ENCODE peak calls at places on chromosomes 13 and 19, in eight cellular contexts. V, P, L, G, D, J, I and F are unnamed samples. For H3K4me1, the result is how much of the 10 kb centered on the place peaks cover.

GRCh38 chr19:47105874-47106273 is 7.7 kb downstream of the ZC3H4 start:
- DNase-seq in V (no peak), P (no peak), L (no peak), G (no peak), D (no peak), J (no peak), I (no peak), F (no peak)

GRCh38 chr19:52189745-52190678 is at the start of gene PPP2R1A:
- DNase-seq in V (peak), P (peak), L (peak), G (peak), D (peak), J (peak), I (peak), F (peak)

GRCh38 chr19:41882568-41883462 is at the start of gene ARHGEF1:
- DNase-seq in V (peak), P (no peak), L (peak), G (no peak), D (no peak), J (peak), I (no peak), F (peak)

GRCh38 chr13:46495066-46495465 is 57.9 kb upstream of the LRCH1 start:
- DNase-seq in V (no peak), P (no peak), L (no peak), G (no peak), D (no peak), J (no peak), I (no peak), F (no peak)

GRCh38 chr19:29294343-29294811 is 81.4 kb upstream of the UQCRFS1 start:
- DNase-seq in V (no peak), P (no peak), L (no peak), G (no peak), D (peak), J (no peak), I (no peak), F (no peak)

GRCh38 chr13:62473190-62473943 is 1057.7 kb upstream of the PCDH20 start:
- DNase-seq in V (no peak), P (no peak), L (no peak), G (no peak), D (no peak), J (no peak), I (no peak), F (no peak)

GRCh38 chr13:99766641-99767045 is 204.9 kb downstream of the ZIC5 start:
- DNase-seq in V (no peak), P (no peak), L (no peak), G (no peak), D (no peak), J (no peak), I (no peak), F (no peak)

GRCh38 chr13:113783482-113783881 is 24.5 kb downstream of the TMEM255B start:
- DNase-seq in V (no peak), P (no peak), L (no peak), G (no peak), D (no peak), J (no peak), I (no peak), F (no peak)

GRCh38 chr19:53808710-53809125 is 15.4 kb downstream of the NLRP12 start:
- DNase-seq in V (no peak), P (no peak), L (no peak), G (no peak), D (no peak), J (peak), I (peak), F (no peak)

GRCh38 chr19:16922592-16922934 is 33.8 kb downstream of the F2RL3 start:
- DNase-seq in V (no peak), P (no peak), L (no peak), G (no peak), D (no peak), J (no peak), I (no peak), F (no peak)

GRCh38 chr19:6536138-6536671 is 5.4 kb downstream of the TNFSF9 start:
- DNase-seq in V (peak), P (no peak), L (peak), G (no peak), D (no peak), J (peak), I (peak), F (no peak)

GRCh38 chr19:29845576-29846176 is 33.9 kb downstream of the CCNE1 start:
- DNase-seq in V (no peak), P (no peak), L (peak), G (no peak), D (no peak), J (no peak), I (no peak), F (no peak)

GRCh38 chr19:9295411-9295849 is 14.2 kb downstream of the ZNF699 start:
- DNase-seq in V (no peak), P (no peak), L (no peak), G (no peak), D (no peak), J (no peak), I (no peak), F (no peak)

GRCh38 chr13:71874490-71874889 is 7.5 kb upstream of the DACH1 start:
- DNase-seq in V (no peak), P (no peak), L (peak), G (no peak), D (no peak), J (no peak), I (no peak), F (no peak)

GRCh38 chr13:48748681-48749080 is 95.0 kb downstream of the CYSLTR2 start:
- DNase-seq in V (no peak), P (no peak), L (no peak), G (no peak), D (no peak), J (no peak), I (no peak), F (no peak)

GRCh38 chr19:30029721-30030510 is 87.9 kb downstream of the URI1 start:
- DNase-seq in V (no peak), P (no peak), L (no peak), G (no peak), D (no peak), J (peak), I (peak), F (no peak)

GRCh38 chr13:51800456-51800855 is 3.5 kb downstream of the DHRS12 start:
- DNase-seq in V (no peak), P (no peak), L (peak), G (no peak), D (no peak), J (no peak), I (no peak), F (peak)
- H3K4me1 ChIP-seq in V (under half), P (under half), L (under half), G (under half), D (under half), J (under half), I (under half), F (under half)

GRCh38 chr13:110565296-110565695 is 3.8 kb upstream of the RAB20 start:
- DNase-seq in V (no peak), P (no peak), L (no peak), G (no peak), D (no peak), J (no peak), I (no peak), F (no peak)
- H3K27ac ChIP-seq in V (no peak), P (no peak), L (no peak), G (no peak), D (no peak), J (no peak), I (no peak), F (no peak)

DNA sequence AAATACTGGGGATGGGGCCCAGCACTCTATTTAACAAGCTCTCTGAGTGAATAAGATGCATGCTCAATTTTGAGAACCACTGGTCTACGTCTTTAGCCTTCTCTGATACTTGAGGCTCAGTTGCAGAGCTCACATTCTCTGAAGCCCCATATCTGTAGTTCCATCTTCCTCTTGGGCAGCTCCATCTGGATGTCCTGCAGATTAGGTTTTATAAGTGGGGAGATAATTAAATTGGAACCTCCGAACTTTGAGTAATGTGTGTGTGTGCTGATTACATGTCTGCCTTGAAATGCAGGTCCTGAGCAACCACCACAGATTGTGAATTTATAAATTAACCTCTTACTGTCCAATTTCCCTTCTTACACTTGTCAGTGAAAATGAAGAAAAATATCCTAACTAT is 7.2 kb upstream of the RASL11A start:
- DNase-seq in V (no peak), P (no peak), L (no peak), G (no peak), D (no peak), J (no peak), I (no peak), F (no peak)
- TF ChIP-seq POLR2AphosphoS5 in V (no peak), P (no peak), L (no peak), G (no peak), D (no peak), J (no peak), I (no peak), F (no peak)

DNA sequence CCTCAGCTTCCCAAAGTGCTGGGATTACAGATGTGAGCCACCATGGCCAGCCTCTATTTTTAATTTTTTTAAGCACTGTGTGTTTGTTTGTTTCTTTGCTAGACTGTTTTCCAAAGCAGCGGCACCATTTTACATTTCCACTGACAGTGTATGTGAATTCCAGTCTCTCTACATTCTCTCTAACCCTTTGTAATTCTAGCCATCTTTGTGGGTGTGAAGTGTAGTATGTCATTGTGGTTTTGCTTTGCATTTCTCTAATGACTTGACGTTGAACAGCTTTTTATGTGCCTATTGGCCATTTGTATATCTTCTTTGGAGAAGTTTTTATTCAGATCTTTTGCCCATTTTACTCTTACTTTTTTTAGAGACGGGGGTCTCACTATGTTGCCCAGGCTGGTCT is 11.6 kb downstream of the PNPLA6 start:
- DNase-seq in V (no peak), P (no peak), L (no peak), G (no peak), D (no peak), J (no peak), I (no peak), F (no peak)
- H3K4me1 ChIP-seq in V (under half), P (under half), L (under half), G (under half), D (under half), J (under half), I (under half), F (under half)

GRCh38 chr13:33971305-33971819 is 153.4 kb downstream of the RFC3 start:
- DNase-seq in V (no peak), P (no peak), L (no peak), G (no peak), D (no peak), J (no peak), I (no peak), F (no peak)

GRCh38 chr13:33970746-33971145 is 152.8 kb downstream of the RFC3 start:
- DNase-seq in V (no peak), P (no peak), L (no peak), G (no peak), D (no peak), J (no peak), I (no peak), F (no peak)

GRCh38 chr13:33976965-33977364 is 159.0 kb downstream of the RFC3 start:
- DNase-seq in V (no peak), P (no peak), L (no peak), G (no peak), D (no peak), J (no peak), I (no peak), F (no peak)

GRCh38 chr13:33968520-33969507 is 150.9 kb downstream of the RFC3 start:
- DNase-seq in V (no peak), P (no peak), L (no peak), G (no peak), D (no peak), J (no peak), I (no peak), F (no peak)

DNA sequence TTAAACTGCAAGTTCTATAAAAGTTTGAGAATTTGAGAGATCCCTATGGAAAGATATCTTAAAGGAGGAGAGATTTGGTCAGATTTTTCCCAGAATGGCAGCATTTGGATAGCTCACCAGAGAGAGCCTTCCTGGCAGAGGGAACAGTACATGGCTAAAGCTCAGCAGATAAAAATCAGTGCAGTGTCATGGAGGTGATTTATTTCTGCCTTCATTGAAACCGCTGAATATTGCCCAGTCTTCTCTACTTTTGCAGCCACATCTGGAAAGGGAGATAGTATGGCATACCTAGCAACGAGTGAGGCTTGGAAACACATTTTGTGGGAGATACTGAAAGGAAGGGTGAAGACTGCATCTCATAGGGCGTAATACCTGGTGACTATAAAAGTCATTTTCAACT is 155.2 kb downstream of the RFC3 start:
- DNase-seq in V (no peak), P (no peak), L (no peak), G (no peak), D (no peak), J (no peak), I (no peak), F (no peak)
- H3K27ac ChIP-seq in V (no peak), P (no peak), L (no peak), G (no peak), D (no peak), J (no peak), I (no peak), F (no peak)

GRCh38 chr13:85498774-85499173 is 300.4 kb downstream of the SLITRK6 start:
- DNase-seq in V (no peak), P (no peak), L (no peak), G (no peak), D (no peak), J (no peak), I (no peak), F (no peak)
- TF ChIP-seq POLR2AphosphoS5 in V (no peak), P (no peak), L (no peak), G (no peak), D (no peak), J (no peak), I (no peak), F (no peak)

GRCh38 chr19:11382898-11383705 is 1.0 kb downstream of the EPOR start:
- DNase-seq in V (peak), P (no peak), L (peak), G (no peak), D (no peak), J (peak), I (peak), F (peak)
- H3K4me1 ChIP-seq in V (half or more), P (under half), L (under half), G (under half), D (half or more), J (under half), I (half or more), F (half or more)

DNA sequence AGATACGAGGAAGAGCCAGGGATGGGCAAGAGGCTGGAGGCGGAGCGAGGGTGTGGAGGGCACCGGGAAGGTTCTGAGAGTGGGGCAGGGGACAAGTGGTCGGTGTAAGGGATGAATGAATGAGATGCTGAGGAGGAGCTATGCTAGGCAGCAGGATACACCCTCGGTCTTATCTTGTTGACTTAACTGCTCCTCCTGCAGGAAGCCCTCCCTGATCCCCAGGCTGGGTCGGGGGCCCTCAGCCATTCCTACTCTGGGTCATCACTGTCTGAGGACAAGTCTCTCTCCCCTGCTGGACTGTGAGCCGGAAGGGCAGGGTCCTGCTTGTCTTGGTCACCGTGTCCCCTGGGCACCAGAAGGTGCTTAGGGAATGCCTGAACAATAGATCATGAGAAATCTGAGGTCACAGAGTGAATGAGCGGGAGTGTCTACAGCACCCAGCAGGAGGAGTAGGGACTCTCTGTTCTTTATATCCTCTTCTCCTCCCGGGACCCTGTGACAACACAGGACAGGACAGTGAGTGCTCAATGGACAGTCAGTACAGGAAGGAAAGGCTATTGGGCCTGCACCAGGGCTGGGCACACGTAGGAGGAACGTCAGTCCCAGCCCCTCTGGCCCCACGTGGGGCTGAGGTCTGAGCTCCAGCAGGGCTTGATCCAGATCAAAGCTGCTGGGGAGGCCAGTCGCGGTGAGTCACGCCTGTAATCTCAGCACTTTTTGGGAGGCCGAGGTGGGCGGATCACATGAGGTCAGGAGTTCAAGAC is 6.5 kb downstream of the NKPD1 start:
- DNase-seq in V (no peak), P (no peak), L (no peak), G (no peak), D (no peak), J (peak), I (peak), F (no peak)
- H3K27ac ChIP-seq in V (no peak), P (no peak), L (no peak), G (no peak), D (peak), J (no peak), I (peak), F (no peak)